ENCODE peak calls at places on chromosomes 3 and 15, in seven cellular contexts. W, D, I, B, P, Z and A are unnamed samples.

GRCh38 chr3:87228316-87228715 is 1.2 kb downstream of the CHMP2B start:
- DNase-seq in I (no peak), Z (no peak), B (no peak), D (no peak), P (no peak), W (no peak), A (no peak)

GRCh38 chr3:56799251-56799882 is 2.4 kb downstream of the ARHGEF3 start:
- DNase-seq in D (no peak), P (no peak), I (peak), Z (no peak), B (no peak), W (no peak), A (no peak)

GRCh38 chr3:29281265-29282228 is 676 bp downstream of the RBMS3 start:
- DNase-seq in D (no peak), P (no peak), B (no peak), I (no peak), W (peak), Z (peak), A (no peak)

GRCh38 chr3:46131884-46132478 is 76.1 kb downstream of the CCR1 start:
- DNase-seq in D (no peak), I (no peak), W (no peak), P (no peak), Z (no peak), B (no peak), A (no peak)

GRCh38 chr15:66496951-66497501 is 536 bp downstream of the SNAPC5 start:
- DNase-seq in Z (no peak), B (no peak), I (no peak), D (peak), W (no peak), P (no peak), A (no peak)

GRCh38 chr3:58532794-58533220 is 4.2 kb downstream of the ACOX2 start:
- DNase-seq in Z (peak), D (peak), W (peak), I (peak), P (peak), B (peak), A (no peak)

GRCh38 chr15:88604972-88605506 is 16.1 kb upstream of the AEN start:
- DNase-seq in D (no peak), W (no peak), I (no peak), B (no peak), P (no peak), Z (no peak), A (no peak)

GRCh38 chr15:100714749-100715342 is 112.5 kb downstream of the ASB7 start:
- DNase-seq in B (peak), W (no peak), Z (no peak), P (no peak), I (no peak), D (no peak), A (no peak)

GRCh38 chr3:133505813-133506212 is 67.7 kb upstream of the CDV3 start:
- DNase-seq in D (no peak), Z (no peak), P (no peak), W (no peak), B (no peak), I (no peak), A (no peak)

GRCh38 chr3:135706758-135707375 is 258.7 kb upstream of the PPP2R3A start:
- DNase-seq in P (no peak), Z (no peak), W (no peak), B (no peak), D (no peak), I (no peak), A (no peak)

GRCh38 chr15:80424381-80424780 is 20.2 kb downstream of the ARNT2 start:
- DNase-seq in I (no peak), Z (no peak), B (no peak), D (no peak), W (no peak), P (no peak), A (no peak)

GRCh38 chr3:120177907-120178306 is 83.7 kb upstream of the GSK3B start:
- DNase-seq in Z (no peak), P (no peak), I (no peak), B (no peak), D (peak), W (no peak), A (no peak)

GRCh38 chr3:104584702-104585101 is 782.0 kb upstream of the ALCAM start:
- DNase-seq in B (no peak), P (no peak), D (no peak), Z (no peak), W (no peak), I (no peak), A (no peak)

GRCh38 chr3:4821331-4821730 is 157.9 kb upstream of the BHLHE40 start:
- DNase-seq in Z (no peak), P (no peak), W (no peak), I (no peak), B (peak), D (no peak), A (no peak)

GRCh38 chr3:157938154-157938774 is 168.0 kb downstream of the SHOX2 start:
- DNase-seq in W (no peak), B (no peak), P (no peak), Z (no peak), I (no peak), D (no peak), A (no peak)

GRCh38 chr3:88219138-88219792 is 69.5 kb downstream of the C3orf38 start:
- DNase-seq in B (no peak), W (no peak), D (peak), Z (no peak), I (no peak), P (no peak), A (no peak)

GRCh38 chr3:36060950-36061349 is 319.4 kb upstream of the STAC start:
- DNase-seq in I (no peak), P (no peak), B (no peak), W (no peak), Z (no peak), D (no peak), A (no peak)

GRCh38 chr3:42134867-42135464 is 43.8 kb downstream of the TRAK1 start:
- DNase-seq in D (no peak), Z (no peak), I (no peak), W (no peak), P (no peak), B (peak), A (no peak)

GRCh38 chr15:25862469-25863066 is 559 bp downstream of the ATP10A start:
- DNase-seq in P (no peak), W (no peak), D (no peak), Z (no peak), I (no peak), B (no peak), A (no peak)

GRCh38 chr3:105927720-105928119 is 58.9 kb upstream of the CBLB start:
- DNase-seq in W (no peak), I (no peak), Z (no peak), D (no peak), B (no peak), P (no peak), A (no peak)

GRCh38 chr3:156694536-156694935 is 20.1 kb downstream of the TIPARP start:
- DNase-seq in D (no peak), P (no peak), B (no peak), I (no peak), W (no peak), Z (no peak), A (no peak)

GRCh38 chr15:99762288-99762687 is 29.1 kb upstream of the LYSMD4 start:
- DNase-seq in Z (no peak), I (no peak), B (no peak), P (no peak), W (no peak), D (no peak), A (no peak)

GRCh38 chr3:100400424-100400781 is 486 bp downstream of the TOMM70 start:
- DNase-seq in Z (no peak), W (no peak), D (peak), P (no peak), I (no peak), B (no peak), A (no peak)

GRCh38 chr3:64143399-64144130 is 81.7 kb downstream of the PRICKLE2 start:
- DNase-seq in B (no peak), Z (no peak), W (no peak), D (no peak), P (no peak), I (no peak), A (no peak)

GRCh38 chr3:195760345-195760983 is 39.7 kb downstream of the MUC20 start:
- DNase-seq in P (no peak), Z (no peak), D (no peak), W (peak), I (no peak), B (no peak), A (peak)

GRCh38 chr15:45377630-45378148 is 655 bp downstream of the GATM start:
- DNase-seq in P (no peak), D (no peak), W (peak), Z (no peak), I (no peak), B (no peak), A (peak)

GRCh38 chr3:192890348-192891335 is 27.0 kb downstream of the MB21D2 start:
- DNase-seq in Z (no peak), P (no peak), W (no peak), D (no peak), B (no peak), I (no peak), A (no peak)

GRCh38 chr3:53939081-53939582 is 47.5 kb upstream of the SELENOK start:
- DNase-seq in W (no peak), D (no peak), I (no peak), P (no peak), B (no peak), Z (no peak), A (no peak)

GRCh38 chr3:177820683-177821316 is 623.5 kb upstream of the TBL1XR1 start:
- DNase-seq in P (no peak), Z (peak), B (no peak), D (no peak), I (no peak), W (no peak), A (no peak)

GRCh38 chr3:68436619-68437411 is 495.5 kb downstream of the TAFA4 start:
- DNase-seq in D (no peak), Z (no peak), B (no peak), P (no peak), I (no peak), W (no peak), A (no peak)

GRCh38 chr3:178480274-178480673 is 56.0 kb upstream of the KCNMB2 start:
- DNase-seq in D (no peak), I (no peak), P (no peak), W (no peak), B (no peak), Z (no peak), A (no peak)

DNA sequence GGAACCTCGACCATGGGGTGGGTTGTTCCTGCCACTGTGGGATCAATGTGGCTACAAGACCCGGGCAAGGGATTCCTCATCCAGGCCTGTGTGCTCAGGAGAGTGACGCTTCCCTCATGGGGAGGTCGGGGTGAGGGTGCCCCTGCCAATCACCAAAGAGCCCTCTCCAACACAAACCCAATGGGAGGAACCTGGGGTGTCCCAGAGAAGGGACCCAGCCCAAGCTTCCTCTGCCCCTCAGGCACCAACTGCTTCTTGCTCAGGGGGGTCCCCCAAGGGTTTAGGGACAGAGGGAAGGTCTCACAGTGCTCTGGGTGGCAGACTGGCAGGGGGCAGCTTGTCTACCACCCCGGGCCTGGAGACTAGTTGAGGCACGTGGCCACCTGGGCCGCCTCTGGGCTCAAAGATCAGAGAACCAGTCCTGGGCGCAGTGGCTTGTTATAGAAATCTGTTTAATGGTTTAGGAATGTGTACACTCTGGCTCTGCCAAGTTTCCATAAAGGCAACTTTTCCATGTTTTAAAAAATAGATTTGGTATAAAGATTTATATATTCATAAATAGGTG is 26.6 kb downstream of the GP9 start:
- DNase-seq in Z (no peak), D (no peak), I (no peak), W (peak), P (no peak), B (peak), A (no peak)
- TF ChIP-seq POLR2AphosphoS5 in Z (no peak), D (no peak), I (no peak), W (peak), P (no peak), B (peak), A (no peak)

GRCh38 chr15:37084602-37085001 is 15.7 kb downstream of the MEIS2 start:
- DNase-seq in B (no peak), I (no peak), P (no peak), W (no peak), D (no peak), Z (no peak), A (no peak)
- TF ChIP-seq POLR2AphosphoS5 in B (no peak), I (no peak), P (no peak), W (no peak), D (no peak), Z (no peak), A (no peak)

DNA sequence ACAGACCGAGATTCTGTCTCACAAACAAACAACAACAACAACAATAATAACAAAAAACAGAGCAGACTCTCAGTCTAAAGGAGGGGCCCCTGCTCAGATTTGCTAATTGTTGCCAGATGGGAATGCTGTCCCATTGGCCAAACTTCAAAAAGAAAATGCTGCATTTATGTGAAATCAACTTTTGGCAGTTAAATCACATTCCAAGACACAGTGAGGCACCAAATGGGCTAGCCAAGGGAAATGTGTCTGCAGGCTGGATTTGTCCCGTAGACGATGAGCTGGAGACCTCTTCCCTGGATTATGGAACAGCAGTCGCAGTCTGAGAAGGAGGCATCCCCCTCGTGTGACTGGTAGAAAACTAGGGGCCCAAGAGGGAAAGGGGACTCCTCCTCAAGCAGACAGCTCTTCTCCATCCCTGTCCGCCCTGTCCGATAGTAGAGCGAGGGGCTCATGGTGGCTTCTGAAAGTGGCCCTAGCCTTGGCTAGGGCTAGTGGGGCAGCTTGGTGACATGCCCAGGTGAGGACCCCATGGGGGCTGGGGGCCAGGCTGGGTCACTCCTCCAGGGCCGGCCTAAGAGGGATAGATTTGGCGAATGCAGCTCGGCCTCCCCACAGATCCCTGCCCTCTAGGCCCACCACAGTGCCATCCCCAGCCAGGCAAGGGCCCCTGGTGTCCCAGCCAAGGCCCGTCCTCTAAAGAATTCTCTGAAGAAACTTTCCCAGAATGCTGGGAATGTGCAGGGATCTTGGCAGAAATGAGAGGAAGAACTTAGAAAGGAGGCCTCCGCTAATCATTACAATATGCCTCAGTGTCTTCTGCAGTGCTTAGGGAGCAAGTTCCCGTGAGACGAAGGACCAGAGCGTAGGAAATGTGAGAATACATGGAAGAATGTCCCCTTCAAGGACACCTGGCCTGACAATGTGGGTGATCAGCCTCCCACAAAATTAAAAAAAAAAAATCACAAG is 2.0 kb downstream of the SLC22A14 start:
- DNase-seq in Z (no peak), D (no peak), I (no peak), B (no peak), W (no peak), P (no peak), A (no peak)
- TF ChIP-seq POLR2AphosphoS5 in Z (no peak), D (no peak), I (no peak), B (no peak), W (no peak), P (no peak), A (no peak)

DNA sequence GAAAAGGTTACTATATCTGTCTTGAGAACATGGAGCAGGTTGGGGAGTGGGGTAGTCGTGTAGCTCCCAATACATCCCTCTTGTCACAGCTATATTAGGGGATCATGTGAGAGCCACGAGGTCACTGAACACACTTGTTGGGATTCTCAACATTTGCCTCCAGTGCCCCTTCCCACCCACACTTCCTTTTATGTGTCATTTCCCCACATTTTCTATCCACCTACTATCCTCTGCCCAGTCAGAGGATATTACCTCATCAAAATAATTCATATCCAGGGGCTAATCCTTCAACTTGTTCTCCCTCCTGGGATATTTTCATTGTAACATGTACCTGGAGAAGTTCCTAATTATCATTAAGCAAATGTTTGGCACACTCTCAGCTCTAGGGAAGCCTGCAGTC is 85.0 kb downstream of the CYP19A1 start:
- DNase-seq in Z (no peak), D (no peak), B (no peak), P (no peak), I (no peak), W (no peak), A (no peak)
- TF ChIP-seq POLR2AphosphoS5 in Z (no peak), D (no peak), B (no peak), P (no peak), I (no peak), W (no peak), A (no peak)

GRCh38 chr15:68470049-68470738 is 38.2 kb upstream of the ITGA11 start:
- DNase-seq in D (no peak), P (no peak), B (no peak), I (no peak), Z (no peak), W (no peak), A (no peak)

GRCh38 chr15:68469162-68470048 is 37.4 kb upstream of the ITGA11 start:
- DNase-seq in B (no peak), P (no peak), W (no peak), Z (no peak), I (no peak), D (no peak), A (no peak)

GRCh38 chr15:68470981-68471380 is 39.0 kb upstream of the ITGA11 start:
- DNase-seq in W (no peak), D (no peak), Z (no peak), B (no peak), P (no peak), I (no peak), A (no peak)

GRCh38 chr15:68475449-68475848 is 43.5 kb upstream of the ITGA11 start:
- DNase-seq in Z (no peak), I (no peak), D (no peak), B (no peak), W (no peak), P (no peak), A (no peak)

DNA sequence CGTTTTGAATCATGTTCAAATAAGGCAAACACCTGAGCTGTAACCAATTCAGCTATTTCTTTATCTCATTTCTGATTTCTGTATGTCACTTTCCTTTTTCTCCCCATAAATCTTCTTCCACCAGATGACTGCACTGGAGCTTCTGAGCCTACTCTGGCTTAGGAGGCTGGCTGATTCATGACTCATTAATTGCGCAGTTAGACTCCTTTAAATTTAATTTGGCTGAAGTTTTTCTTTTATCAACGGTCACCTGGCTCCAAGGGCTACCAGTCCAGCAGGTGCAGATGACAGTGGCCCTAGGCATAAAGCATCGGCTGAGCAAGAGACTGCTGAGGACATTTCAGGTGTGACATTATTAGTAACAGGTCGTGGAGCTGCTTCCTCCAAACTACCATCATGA is 39.6 kb upstream of the ITGA11 start:
- DNase-seq in P (no peak), D (no peak), W (no peak), B (no peak), Z (no peak), I (no peak), A (no peak)
- TF ChIP-seq POLR2AphosphoS5 in P (no peak), D (no peak), W (no peak), B (no peak), Z (no peak), I (no peak), A (no peak)